ENCODE peak calls at places on chromosomes 16 and 17, in four cellular contexts. One of them, this sample, is unnamed.

GRCh38 chr17:14813649-14814048 is 451.5 kb downstream of the PMP22 start:
- DNase-seq in HepG2: peak
- DNase-seq in WTC11: peak
- DNase-seq in K562: peak
- DNase-seq in this sample: no peak

GRCh38 chr16:47229651-47230050 is 85.9 kb upstream of the NETO2 start:
- DNase-seq in WTC11: no peak
- DNase-seq in K562: no peak
- DNase-seq in HepG2: no peak
- DNase-seq in this sample: no peak

GRCh38 chr16:56600398-56600999 is 7.9 kb upstream of the MT2A start:
- DNase-seq in WTC11: peak
- DNase-seq in K562: peak
- DNase-seq in HepG2: peak
- DNase-seq in this sample: no peak

GRCh38 chr16:65123846-65124513 is 2.1 kb upstream of the CDH11 start:
- DNase-seq in K562: no peak
- DNase-seq in WTC11: no peak
- DNase-seq in HepG2: no peak
- DNase-seq in this sample: no peak

GRCh38 chr17:75097865-75098264 is 10.1 kb downstream of the SLC16A5 start:
- DNase-seq in WTC11: no peak
- DNase-seq in HepG2: no peak
- DNase-seq in K562: no peak
- DNase-seq in this sample: no peak

GRCh38 chr16:22203091-22203490 is 3.0 kb upstream of the EEF2K start:
- DNase-seq in K562: no peak
- DNase-seq in HepG2: no peak
- DNase-seq in WTC11: no peak
- DNase-seq in this sample: no peak

GRCh38 chr16:4689864-4690704 is 3.3 kb upstream of the NUDT16L1 start:
- DNase-seq in HepG2: no peak
- DNase-seq in K562: no peak
- DNase-seq in WTC11: no peak
- DNase-seq in this sample: no peak

GRCh38 chr17:7790150-7790549 is 43.9 kb upstream of the KDM6B start:
- DNase-seq in HepG2: no peak
- DNase-seq in K562: no peak
- DNase-seq in WTC11: no peak
- DNase-seq in this sample: no peak

GRCh38 chr16:12646490-12647274 is 157.0 kb downstream of the CPPED1 start:
- DNase-seq in WTC11: no peak
- DNase-seq in HepG2: peak
- DNase-seq in K562: no peak
- DNase-seq in this sample: peak

GRCh38 chr16:68421076-68421475 is 27.2 kb downstream of the SMPD3 start:
- DNase-seq in HepG2: no peak
- DNase-seq in K562: no peak
- DNase-seq in WTC11: no peak
- DNase-seq in this sample: no peak

GRCh38 chr17:5527647-5528250 is 41.4 kb downstream of the MIS12 start:
- DNase-seq in K562: no peak
- DNase-seq in WTC11: no peak
- DNase-seq in HepG2: no peak
- DNase-seq in this sample: no peak

GRCh38 chr17:38751803-38752118 is 780 bp upstream of the PSMB3 start:
- DNase-seq in K562: peak
- DNase-seq in HepG2: peak
- DNase-seq in WTC11: peak
- DNase-seq in this sample: peak

GRCh38 chr17:62895650-62896301 is 70.3 kb upstream of the TANC2 start:
- DNase-seq in HepG2: no peak
- DNase-seq in K562: no peak
- DNase-seq in WTC11: no peak
- DNase-seq in this sample: no peak

GRCh38 chr17:62892069-62892675 is 73.9 kb upstream of the TANC2 start:
- DNase-seq in WTC11: no peak
- DNase-seq in HepG2: no peak
- DNase-seq in K562: no peak
- DNase-seq in this sample: no peak

GRCh38 chr17:62891659-62892058 is 74.4 kb upstream of the TANC2 start:
- DNase-seq in WTC11: no peak
- DNase-seq in HepG2: no peak
- DNase-seq in K562: no peak
- DNase-seq in this sample: no peak

GRCh38 chr17:62895256-62895649 is 70.8 kb upstream of the TANC2 start:
- DNase-seq in WTC11: no peak
- DNase-seq in HepG2: no peak
- DNase-seq in K562: no peak
- DNase-seq in this sample: no peak

DNA sequence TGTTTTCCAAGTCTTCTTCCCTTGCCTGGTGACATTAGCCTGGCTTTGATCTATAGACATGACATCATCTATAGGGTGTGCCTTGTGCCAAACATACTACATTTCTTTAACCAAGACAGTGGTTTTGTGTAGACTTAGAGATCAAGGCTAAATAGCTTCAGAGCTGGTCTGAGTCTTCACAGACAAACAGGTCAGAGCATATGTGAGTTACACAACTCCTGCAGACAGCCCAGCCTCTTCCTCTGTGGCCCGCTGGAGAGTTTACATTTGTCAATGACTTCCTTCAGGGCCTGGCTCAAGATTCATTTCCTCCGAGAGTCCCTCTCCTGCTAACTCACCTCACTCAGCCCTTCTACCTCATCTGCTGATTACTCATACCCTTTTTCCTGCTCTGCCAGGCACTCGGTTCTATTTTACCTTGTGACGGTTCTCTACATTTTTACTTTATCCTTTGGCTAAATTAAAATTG is 73.1 kb upstream of the TANC2 start:
- DNase-seq in HepG2: peak
- DNase-seq in K562: no peak
- DNase-seq in WTC11: no peak
- DNase-seq in this sample: no peak
- TF ChIP-seq NR2C2 in HepG2: no peak
- TF ChIP-seq NR2C2 in K562: no peak
- TF ChIP-seq NR2C2 in WTC11: no peak
- TF ChIP-seq NR2C2 in this sample: no peak

DNA sequence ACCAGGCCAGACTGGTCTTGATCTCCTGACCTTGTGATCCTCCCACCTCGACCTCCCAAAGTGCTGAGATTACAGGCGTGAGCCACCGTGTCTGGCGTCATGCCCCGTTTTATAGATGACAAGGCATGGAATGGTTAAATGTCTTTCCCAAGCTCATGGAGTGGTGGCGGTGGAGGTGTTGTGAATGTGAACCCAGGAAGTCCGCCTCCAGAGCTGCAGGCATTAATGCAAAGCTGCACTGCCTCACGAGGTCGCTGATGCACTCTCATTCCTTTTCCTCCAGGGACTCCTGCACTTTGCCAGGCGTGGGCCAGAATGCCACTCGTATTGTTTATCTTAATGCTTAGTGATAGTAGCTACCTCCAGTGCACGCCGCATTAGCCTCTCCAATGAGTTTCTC is 149.6 kb downstream of the WWOX start:
- DNase-seq in K562: no peak
- DNase-seq in WTC11: peak
- DNase-seq in HepG2: peak
- DNase-seq in this sample: no peak
- TF ChIP-seq NR2C2 in K562: no peak
- TF ChIP-seq NR2C2 in WTC11: no peak
- TF ChIP-seq NR2C2 in HepG2: no peak
- TF ChIP-seq NR2C2 in this sample: no peak

GRCh38 chr17:17394494-17394893 is 82.3 kb upstream of the MED9 start:
- DNase-seq in K562: no peak
- DNase-seq in WTC11: no peak
- DNase-seq in HepG2: no peak
- DNase-seq in this sample: no peak
- TF ChIP-seq NR2C2 in K562: no peak
- TF ChIP-seq NR2C2 in WTC11: no peak
- TF ChIP-seq NR2C2 in HepG2: no peak
- TF ChIP-seq NR2C2 in this sample: no peak

DNA sequence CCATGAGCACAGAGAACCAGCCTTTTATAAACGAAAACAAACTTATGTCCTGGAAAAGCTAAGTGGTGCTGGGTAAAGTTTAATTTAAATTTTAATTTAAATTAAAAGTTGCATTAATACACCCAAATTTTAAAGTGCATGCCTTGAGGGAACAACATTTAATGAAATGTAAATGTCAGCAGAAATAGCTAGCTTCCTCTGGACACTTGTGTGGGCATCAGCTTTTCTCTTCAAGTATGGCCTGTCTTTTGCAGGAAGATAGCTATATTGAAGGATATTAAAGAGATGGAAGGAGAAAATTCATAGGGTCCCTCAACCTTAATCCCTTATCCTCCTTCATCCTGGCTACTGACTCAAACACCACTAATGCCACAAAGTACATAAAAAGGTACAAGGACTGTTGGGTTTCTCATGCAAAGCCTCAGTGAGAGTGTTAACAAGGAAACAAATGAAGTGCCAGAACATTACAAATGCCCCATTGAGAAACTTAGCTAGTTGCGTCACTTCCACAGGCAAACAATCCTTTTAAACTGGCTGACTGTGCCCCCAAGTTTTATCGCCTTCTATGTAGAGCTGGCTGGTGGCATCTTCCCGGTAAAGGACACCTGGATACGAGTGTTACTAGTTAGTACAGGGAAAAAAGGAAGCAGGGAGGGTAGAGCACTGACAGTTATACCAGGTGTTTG is 14.1 kb downstream of the PHF12 start:
- DNase-seq in WTC11: no peak
- DNase-seq in HepG2: peak
- DNase-seq in K562: no peak
- DNase-seq in this sample: no peak
- TF ChIP-seq NR2C2 in WTC11: no peak
- TF ChIP-seq NR2C2 in HepG2: no peak
- TF ChIP-seq NR2C2 in K562: no peak
- TF ChIP-seq NR2C2 in this sample: no peak

GRCh38 chr17:30808785-30809286 is 15.7 kb downstream of the CRLF3 start:
- DNase-seq in HepG2: no peak
- DNase-seq in WTC11: no peak
- DNase-seq in K562: no peak
- DNase-seq in this sample: peak
- TF ChIP-seq NR2C2 in HepG2: no peak
- TF ChIP-seq NR2C2 in WTC11: no peak
- TF ChIP-seq NR2C2 in K562: no peak
- TF ChIP-seq NR2C2 in this sample: no peak

GRCh38 chr17:28335201-28335958 is at the start of the genes IFT20 and TNFAIP1:
- DNase-seq in K562: peak
- DNase-seq in HepG2: peak
- DNase-seq in WTC11: peak
- DNase-seq in this sample: peak

GRCh38 chr17:28334176-28334575 is 1.1 kb downstream of the IFT20 start:
- DNase-seq in HepG2: no peak
- DNase-seq in WTC11: no peak
- DNase-seq in K562: no peak
- DNase-seq in this sample: no peak

GRCh38 chr17:28331891-28332420 is 3.3 kb downstream of the IFT20 start:
- DNase-seq in K562: no peak
- DNase-seq in HepG2: no peak
- DNase-seq in WTC11: no peak
- DNase-seq in this sample: no peak

GRCh38 chr17:28334666-28335200 is 539 bp downstream of the IFT20 start:
- DNase-seq in WTC11: no peak
- DNase-seq in K562: no peak
- DNase-seq in HepG2: no peak
- DNase-seq in this sample: no peak

DNA sequence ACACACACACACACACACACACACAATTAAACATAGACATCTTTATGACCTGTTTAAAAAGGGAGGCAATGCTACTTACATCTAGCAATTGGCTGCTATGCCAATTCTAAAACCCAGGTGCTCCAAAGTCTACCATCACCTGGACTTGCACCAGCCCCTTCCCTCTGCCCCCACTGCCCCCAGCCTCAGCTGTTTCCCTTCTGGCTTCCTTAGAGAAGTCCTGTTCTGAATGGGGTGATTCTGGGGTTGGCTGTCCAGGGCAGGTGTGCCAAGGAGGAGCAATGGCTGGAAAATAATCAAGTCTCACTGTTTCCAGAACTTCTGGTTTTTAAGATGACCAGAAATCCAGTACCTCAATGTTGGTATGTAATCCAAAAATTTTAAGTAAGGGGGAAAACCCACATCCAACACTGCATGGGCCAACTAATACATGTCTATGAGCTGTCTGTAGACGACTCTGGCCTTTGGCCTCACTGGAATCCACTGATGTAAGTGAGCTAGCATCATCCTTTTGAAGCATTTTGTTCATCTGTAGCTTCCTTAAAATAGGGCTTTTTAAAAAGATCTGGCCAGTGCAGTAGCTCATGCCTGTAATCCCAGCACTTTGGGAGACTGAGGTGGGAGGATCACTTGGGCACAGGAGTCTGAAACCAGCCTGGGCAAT is 2.1 kb downstream of the IFT20 start:
- DNase-seq in WTC11: no peak
- DNase-seq in HepG2: no peak
- DNase-seq in K562: no peak
- DNase-seq in this sample: no peak
- TF ChIP-seq NR2C2 in WTC11: no peak
- TF ChIP-seq NR2C2 in HepG2: no peak
- TF ChIP-seq NR2C2 in K562: no peak
- TF ChIP-seq NR2C2 in this sample: no peak

DNA sequence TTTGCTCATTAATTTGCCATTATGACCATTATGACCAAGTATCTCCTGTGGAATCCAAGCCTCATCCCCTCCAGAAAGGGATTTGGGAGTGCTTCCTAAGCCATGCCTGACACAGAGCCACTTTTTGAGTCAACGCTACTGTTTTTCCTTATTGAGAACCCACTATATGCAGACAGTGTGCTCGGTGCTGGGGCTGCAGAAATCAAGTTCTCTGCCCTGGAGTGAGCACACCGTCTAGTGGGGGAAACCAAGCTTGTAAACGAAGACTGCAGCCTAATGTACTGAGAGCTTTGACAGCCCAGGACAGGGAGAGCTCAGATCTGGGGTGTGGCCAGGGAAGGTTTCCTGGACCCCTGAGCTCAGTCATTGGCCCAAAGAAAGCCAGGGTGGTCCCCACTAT is 111.0 kb downstream of the ENGASE start:
- DNase-seq in WTC11: no peak
- DNase-seq in K562: no peak
- DNase-seq in HepG2: no peak
- DNase-seq in this sample: no peak
- TF ChIP-seq NR2C2 in WTC11: no peak
- TF ChIP-seq NR2C2 in K562: no peak
- TF ChIP-seq NR2C2 in HepG2: no peak
- TF ChIP-seq NR2C2 in this sample: no peak

GRCh38 chr17:48456584-48456983 is 26.6 kb upstream of the SKAP1 start:
- DNase-seq in HepG2: no peak
- DNase-seq in K562: no peak
- DNase-seq in WTC11: peak
- DNase-seq in this sample: no peak
- TF ChIP-seq NR2C2 in HepG2: no peak
- TF ChIP-seq NR2C2 in K562: no peak
- TF ChIP-seq NR2C2 in WTC11: no peak
- TF ChIP-seq NR2C2 in this sample: no peak

GRCh38 chr16:30896203-30896889 is at the start of gene CTF1:
- DNase-seq in HepG2: peak
- DNase-seq in WTC11: peak
- DNase-seq in K562: peak
- DNase-seq in this sample: no peak
- TF ChIP-seq NR2C2 in HepG2: no peak
- TF ChIP-seq NR2C2 in WTC11: no peak
- TF ChIP-seq NR2C2 in K562: no peak
- TF ChIP-seq NR2C2 in this sample: no peak